ENCODE peak calls at places on chromosomes 12 and 14, in five cellular contexts. H is EL, U is NCI-H1694 treated with DMSO at 0.1 percent for 48 hours, Y is nucleus accumbens, Z is A549. G is an unnamed sample.

GRCh38 chr12:46667547-46667946 is 158.2 kb downstream of the SLC38A4 start:
- DNase-seq in Z (no peak), Y (no peak), H (no peak), U (no peak), G (no peak)

GRCh38 chr14:75469606-75470237 is 41.9 kb downstream of the JDP2 start:
- DNase-seq in Y (no peak), H (no peak), Z (no peak), U (no peak), G (no peak)

GRCh38 chr14:33026850-33027420 is 88.3 kb downstream of the NPAS3 start:
- DNase-seq in U (no peak), Y (peak), Z (no peak), H (peak), G (no peak)

GRCh38 chr12:107057071-107057834 is 36.1 kb downstream of the CRY1 start:
- DNase-seq in U (no peak), H (peak), Z (peak), Y (no peak), G (no peak)

GRCh38 chr12:89424846-89425245 is 72.5 kb upstream of the DUSP6 start:
- DNase-seq in Y (no peak), U (no peak), H (no peak), Z (no peak), G (no peak)

GRCh38 chr12:29234965-29235364 is 85.9 kb downstream of the FAR2 start:
- DNase-seq in U (no peak), Z (no peak), H (peak), Y (no peak), G (no peak)

GRCh38 chr12:49974231-49974675 is 1.5 kb downstream of the AQP6 start:
- DNase-seq in Y (peak), U (no peak), Z (no peak), H (peak), G (no peak)

GRCh38 chr12:118603610-118604361 is 227.4 kb downstream of the SUDS3 start:
- DNase-seq in Y (no peak), Z (no peak), U (no peak), H (no peak), G (no peak)

GRCh38 chr14:95156765-95157194 is 549 bp downstream of the DICER1 start:
- DNase-seq in Y (peak), H (no peak), U (no peak), Z (peak), G (peak)

GRCh38 chr14:94936411-94936892 is 166.5 kb upstream of the GSC start:
- DNase-seq in H (peak), Y (peak), U (peak), Z (no peak), G (no peak)

GRCh38 chr12:122363782-122364181 is 58.7 kb downstream of the CLIP1 start:
- DNase-seq in Y (no peak), U (no peak), H (no peak), Z (no peak), G (no peak)

GRCh38 chr14:59868021-59868420 is 2.6 kb downstream of the RTN1 start:
- DNase-seq in Y (no peak), Z (no peak), U (no peak), H (peak), G (no peak)

GRCh38 chr14:32564591-32564990 is 235.5 kb downstream of the AKAP6 start:
- DNase-seq in U (no peak), Y (no peak), Z (no peak), H (peak), G (no peak)

GRCh38 chr14:45194964-45195363 is 58.0 kb downstream of the MIS18BP1 start:
- DNase-seq in H (no peak), Z (no peak), Y (no peak), U (no peak), G (no peak)

GRCh38 chr14:77965919-77966435 is 166.1 kb downstream of the ADCK1 start:
- DNase-seq in H (peak), Y (no peak), U (no peak), Z (peak), G (no peak)

GRCh38 chr12:9634177-9634803 is 26.6 kb upstream of the KLRB1 start:
- DNase-seq in H (peak), U (peak), Y (peak), Z (peak), G (peak)

GRCh38 chr14:70655110-70655826 is 13.6 kb downstream of the TTC9 start:
- DNase-seq in H (no peak), Z (no peak), Y (no peak), U (no peak), G (peak)

GRCh38 chr12:74647241-74647640 is 109.6 kb downstream of the ATXN7L3B start:
- DNase-seq in Z (no peak), U (no peak), H (no peak), Y (no peak), G (no peak)

GRCh38 chr12:6899837-6900519 is 4.6 kb upstream of the LRRC23 start:
- DNase-seq in U (no peak), Z (no peak), Y (peak), H (no peak), G (no peak)